ENCODE peak calls at places on chromosomes 6 and 20, in eight cellular contexts. One of them, this sample, is unnamed.
A peak's percentile ranks its signal among the peaks of the same experiment; 100 is the strongest.

GRCh38 chr6:138211048-138211581 is 7.2 kb downstream of the PBOV1 start:
- DNase-seq in IMR-90: no peak
- DNase-seq in neural crest cell: no peak
- DNase-seq in H9: no peak
- DNase-seq in A549: no peak
- DNase-seq in heart right ventricle: no peak
- DNase-seq in astrocyte: no peak
- DNase-seq in fibroblast of pulmonary artery: no peak
- DNase-seq in this sample: no peak

GRCh38 chr6:87920245-87920644 is 127.4 kb upstream of the SPACA1 start:
- DNase-seq in IMR-90: no peak
- DNase-seq in neural crest cell: no peak
- DNase-seq in H9: no peak
- DNase-seq in A549: no peak
- DNase-seq in heart right ventricle: no peak
- DNase-seq in astrocyte: no peak
- DNase-seq in fibroblast of pulmonary artery: no peak
- DNase-seq in this sample: no peak

GRCh38 chr20:881051-881820 is 34.9 kb downstream of the ANGPT4 start:
- DNase-seq in IMR-90: peak; percentile 31
- DNase-seq in neural crest cell: no peak
- DNase-seq in H9: no peak
- DNase-seq in A549: peak; percentile 59
- DNase-seq in heart right ventricle: no peak
- DNase-seq in astrocyte: peak; percentile 14
- DNase-seq in fibroblast of pulmonary artery: peak; percentile 69
- DNase-seq in this sample: no peak

GRCh38 chr6:93193868-93194267 is 225.5 kb downstream of the EPHA7 start:
- DNase-seq in IMR-90: no peak
- DNase-seq in neural crest cell: no peak
- DNase-seq in H9: no peak
- DNase-seq in A549: no peak
- DNase-seq in heart right ventricle: no peak
- DNase-seq in astrocyte: no peak
- DNase-seq in fibroblast of pulmonary artery: no peak
- DNase-seq in this sample: no peak

GRCh38 chr6:137311940-137312339 is 92.8 kb upstream of the IFNGR1 start:
- DNase-seq in IMR-90: no peak
- DNase-seq in neural crest cell: no peak
- DNase-seq in H9: no peak
- DNase-seq in A549: no peak
- DNase-seq in heart right ventricle: no peak
- DNase-seq in astrocyte: no peak
- DNase-seq in fibroblast of pulmonary artery: no peak
- DNase-seq in this sample: no peak

GRCh38 chr20:49583669-49584417 is 15.9 kb upstream of the PTGIS start:
- DNase-seq in IMR-90: peak; percentile 95
- DNase-seq in neural crest cell: no peak
- DNase-seq in H9: no peak
- DNase-seq in A549: peak; percentile 82
- DNase-seq in heart right ventricle: peak; percentile 80
- DNase-seq in astrocyte: peak; percentile 99
- DNase-seq in fibroblast of pulmonary artery: peak; percentile 91
- DNase-seq in this sample: no peak

GRCh38 chr20:35004051-35004725 is 48.5 kb downstream of the MYH7B start:
- DNase-seq in IMR-90: no peak
- DNase-seq in neural crest cell: no peak
- DNase-seq in H9: no peak
- DNase-seq in A549: no peak
- DNase-seq in heart right ventricle: no peak
- DNase-seq in astrocyte: no peak
- DNase-seq in fibroblast of pulmonary artery: no peak
- DNase-seq in this sample: peak; percentile 59

GRCh38 chr6:113147544-113147943 is 709.6 kb upstream of the MARCKS start:
- DNase-seq in IMR-90: peak; percentile 94
- DNase-seq in neural crest cell: no peak
- DNase-seq in H9: no peak
- DNase-seq in A549: no peak
- DNase-seq in heart right ventricle: no peak
- DNase-seq in astrocyte: peak; percentile 53
- DNase-seq in fibroblast of pulmonary artery: no peak
- DNase-seq in this sample: no peak

GRCh38 chr20:1300083-1300840 is 28.7 kb downstream of the SDCBP2 start:
- DNase-seq in IMR-90: no peak
- DNase-seq in neural crest cell: no peak
- DNase-seq in H9: no peak
- DNase-seq in A549: no peak
- DNase-seq in heart right ventricle: no peak
- DNase-seq in astrocyte: no peak
- DNase-seq in fibroblast of pulmonary artery: no peak
- DNase-seq in this sample: no peak

GRCh38 chr6:159983641-159984080 is 14.8 kb downstream of the IGF2R start:
- DNase-seq in IMR-90: peak; percentile 51
- DNase-seq in neural crest cell: no peak
- DNase-seq in H9: no peak
- DNase-seq in A549: no peak
- DNase-seq in heart right ventricle: no peak
- DNase-seq in astrocyte: no peak
- DNase-seq in fibroblast of pulmonary artery: peak; percentile 64
- DNase-seq in this sample: no peak

GRCh38 chr6:168527451-168528210 is 86.6 kb downstream of the SMOC2 start:
- DNase-seq in IMR-90: no peak
- DNase-seq in neural crest cell: no peak
- DNase-seq in H9: no peak
- DNase-seq in A549: no peak
- DNase-seq in heart right ventricle: no peak
- DNase-seq in astrocyte: peak; percentile 67
- DNase-seq in fibroblast of pulmonary artery: peak; percentile 90
- DNase-seq in this sample: no peak

GRCh38 chr6:13488896-13489237 is 1.5 kb upstream of the GFOD1 start:
- DNase-seq in IMR-90: no peak
- DNase-seq in neural crest cell: no peak
- DNase-seq in H9: no peak
- DNase-seq in A549: no peak
- DNase-seq in heart right ventricle: no peak
- DNase-seq in astrocyte: no peak
- DNase-seq in fibroblast of pulmonary artery: no peak
- DNase-seq in this sample: no peak

GRCh38 chr6:42819803-42820508 is 38.1 kb downstream of the BICRAL start:
- DNase-seq in IMR-90: no peak
- DNase-seq in neural crest cell: no peak
- DNase-seq in H9: no peak
- DNase-seq in A549: peak; percentile 37
- DNase-seq in heart right ventricle: no peak
- DNase-seq in astrocyte: no peak
- DNase-seq in fibroblast of pulmonary artery: peak; percentile 51
- DNase-seq in this sample: no peak

GRCh38 chr20:38094373-38094775 is 60.8 kb downstream of the RPRD1B start:
- DNase-seq in IMR-90: peak; percentile 85
- DNase-seq in neural crest cell: no peak
- DNase-seq in H9: no peak
- DNase-seq in A549: peak; percentile 33
- DNase-seq in heart right ventricle: peak; percentile 61
- DNase-seq in astrocyte: peak; percentile 70
- DNase-seq in fibroblast of pulmonary artery: peak; percentile 76
- DNase-seq in this sample: no peak

GRCh38 chr6:38077488-38078015 is 258.0 kb downstream of the ZFAND3 start:
- DNase-seq in IMR-90: no peak
- DNase-seq in neural crest cell: no peak
- DNase-seq in H9: no peak
- DNase-seq in A549: no peak
- DNase-seq in heart right ventricle: no peak
- DNase-seq in astrocyte: peak; percentile 34
- DNase-seq in fibroblast of pulmonary artery: no peak
- DNase-seq in this sample: no peak

GRCh38 chr6:119116712-119117281 is 38.3 kb upstream of the FAM184A start:
- DNase-seq in IMR-90: no peak
- DNase-seq in neural crest cell: no peak
- DNase-seq in H9: no peak
- DNase-seq in A549: no peak
- DNase-seq in heart right ventricle: no peak
- DNase-seq in astrocyte: no peak
- DNase-seq in fibroblast of pulmonary artery: no peak
- DNase-seq in this sample: no peak

GRCh38 chr6:15322781-15323536 is 77.1 kb downstream of the JARID2 start:
- DNase-seq in IMR-90: peak; percentile 57
- DNase-seq in neural crest cell: no peak
- DNase-seq in H9: no peak
- DNase-seq in A549: no peak
- DNase-seq in heart right ventricle: no peak
- DNase-seq in astrocyte: peak; percentile 83
- DNase-seq in fibroblast of pulmonary artery: no peak
- DNase-seq in this sample: no peak

GRCh38 chr6:31531771-31532643 is 3.2 kb downstream of the MCCD1 start:
- DNase-seq in IMR-90: no peak
- DNase-seq in neural crest cell: no peak
- DNase-seq in H9: no peak
- DNase-seq in A549: no peak
- DNase-seq in heart right ventricle: no peak
- DNase-seq in astrocyte: no peak
- DNase-seq in fibroblast of pulmonary artery: no peak
- DNase-seq in this sample: no peak

GRCh38 chr20:38806855-38807655 is 1.6 kb downstream of the PPP1R16B start:
- DNase-seq in IMR-90: no peak
- DNase-seq in neural crest cell: no peak
- DNase-seq in H9: no peak
- DNase-seq in A549: no peak
- DNase-seq in heart right ventricle: no peak
- DNase-seq in astrocyte: no peak
- DNase-seq in fibroblast of pulmonary artery: no peak
- DNase-seq in this sample: no peak

GRCh38 chr6:5403076-5403475 is 141.8 kb downstream of the FARS2 start:
- DNase-seq in IMR-90: no peak
- DNase-seq in neural crest cell: no peak
- DNase-seq in H9: no peak
- DNase-seq in A549: no peak
- DNase-seq in heart right ventricle: no peak
- DNase-seq in astrocyte: no peak
- DNase-seq in fibroblast of pulmonary artery: no peak
- DNase-seq in this sample: no peak

GRCh38 chr6:19180348-19181073 is 656.7 kb upstream of the ID4 start:
- DNase-seq in IMR-90: no peak
- DNase-seq in neural crest cell: no peak
- DNase-seq in H9: no peak
- DNase-seq in A549: no peak
- DNase-seq in heart right ventricle: peak; percentile 84
- DNase-seq in astrocyte: no peak
- DNase-seq in fibroblast of pulmonary artery: peak; percentile 66
- DNase-seq in this sample: no peak

GRCh38 chr6:25229671-25230321 is 49.4 kb upstream of the CARMIL1 start:
- DNase-seq in IMR-90: peak; percentile 59
- DNase-seq in neural crest cell: no peak
- DNase-seq in H9: no peak
- DNase-seq in A549: no peak
- DNase-seq in heart right ventricle: no peak
- DNase-seq in astrocyte: peak; percentile 95
- DNase-seq in fibroblast of pulmonary artery: peak; percentile 46
- DNase-seq in this sample: no peak

GRCh38 chr6:2737885-2738284 is 12.8 kb downstream of the MYLK4 start:
- DNase-seq in IMR-90: no peak
- DNase-seq in neural crest cell: no peak
- DNase-seq in H9: no peak
- DNase-seq in A549: no peak
- DNase-seq in heart right ventricle: no peak
- DNase-seq in astrocyte: no peak
- DNase-seq in fibroblast of pulmonary artery: no peak
- DNase-seq in this sample: no peak

GRCh38 chr6:85556992-85557668 is 36.5 kb downstream of the SNX14 start:
- DNase-seq in IMR-90: no peak
- DNase-seq in neural crest cell: no peak
- DNase-seq in H9: no peak
- DNase-seq in A549: no peak
- DNase-seq in heart right ventricle: no peak
- DNase-seq in astrocyte: no peak
- DNase-seq in fibroblast of pulmonary artery: no peak
- DNase-seq in this sample: no peak

GRCh38 chr6:52664185-52664990 is 6.5 kb upstream of the TMEM14A start:
- DNase-seq in IMR-90: peak; percentile 96
- DNase-seq in neural crest cell: peak; percentile 81
- DNase-seq in H9: peak; percentile 98
- DNase-seq in A549: peak; percentile 94
- DNase-seq in heart right ventricle: peak; percentile 91
- DNase-seq in astrocyte: peak; percentile 89
- DNase-seq in fibroblast of pulmonary artery: peak; percentile 97
- DNase-seq in this sample: peak; percentile 93
- TF ChIP-seq CTCF in IMR-90: no peak
- TF ChIP-seq CTCF in neural crest cell: no peak
- TF ChIP-seq CTCF in H9: no peak
- TF ChIP-seq CTCF in A549: no peak
- TF ChIP-seq CTCF in heart right ventricle: no peak
- TF ChIP-seq CTCF in astrocyte: no peak
- TF ChIP-seq CTCF in fibroblast of pulmonary artery: no peak
- TF ChIP-seq CTCF in this sample: no peak

GRCh38 chr6:161139766-161140553 is 133.9 kb downstream of the AGPAT4 start:
- DNase-seq in IMR-90: peak; percentile 42
- DNase-seq in neural crest cell: no peak
- DNase-seq in H9: peak; percentile 61
- DNase-seq in A549: no peak
- DNase-seq in heart right ventricle: no peak
- DNase-seq in astrocyte: no peak
- DNase-seq in fibroblast of pulmonary artery: no peak
- DNase-seq in this sample: no peak
- TF ChIP-seq CTCF in IMR-90: no peak
- TF ChIP-seq CTCF in neural crest cell: no peak
- TF ChIP-seq CTCF in H9: no peak
- TF ChIP-seq CTCF in A549: no peak
- TF ChIP-seq CTCF in heart right ventricle: no peak
- TF ChIP-seq CTCF in astrocyte: no peak
- TF ChIP-seq CTCF in fibroblast of pulmonary artery: no peak
- TF ChIP-seq CTCF in this sample: no peak

GRCh38 chr6:20559924-20560551 is 25.8 kb downstream of the CDKAL1 start:
- DNase-seq in IMR-90: no peak
- DNase-seq in neural crest cell: no peak
- DNase-seq in H9: no peak
- DNase-seq in A549: no peak
- DNase-seq in heart right ventricle: no peak
- DNase-seq in astrocyte: no peak
- DNase-seq in fibroblast of pulmonary artery: peak; percentile 46
- DNase-seq in this sample: no peak
- TF ChIP-seq CTCF in IMR-90: peak; percentile 28
- TF ChIP-seq CTCF in neural crest cell: no peak
- TF ChIP-seq CTCF in H9: no peak
- TF ChIP-seq CTCF in A549: peak; percentile 23
- TF ChIP-seq CTCF in heart right ventricle: no peak
- TF ChIP-seq CTCF in astrocyte: no peak
- TF ChIP-seq CTCF in fibroblast of pulmonary artery: no peak
- TF ChIP-seq CTCF in this sample: peak; percentile 73

GRCh38 chr6:145497006-145497405 is 238.3 kb downstream of the EPM2A start:
- DNase-seq in IMR-90: no peak
- DNase-seq in neural crest cell: no peak
- DNase-seq in H9: no peak
- DNase-seq in A549: no peak
- DNase-seq in heart right ventricle: no peak
- DNase-seq in astrocyte: peak; percentile 90
- DNase-seq in fibroblast of pulmonary artery: no peak
- DNase-seq in this sample: no peak

GRCh38 chr6:145490068-145490467 is 245.3 kb downstream of the EPM2A start:
- DNase-seq in IMR-90: no peak
- DNase-seq in neural crest cell: no peak
- DNase-seq in H9: no peak
- DNase-seq in A549: no peak
- DNase-seq in heart right ventricle: no peak
- DNase-seq in astrocyte: no peak
- DNase-seq in fibroblast of pulmonary artery: no peak
- DNase-seq in this sample: no peak

GRCh38 chr6:145486306-145486705 is 249.0 kb downstream of the EPM2A start:
- DNase-seq in IMR-90: no peak
- DNase-seq in neural crest cell: no peak
- DNase-seq in H9: no peak
- DNase-seq in A549: no peak
- DNase-seq in heart right ventricle: no peak
- DNase-seq in astrocyte: no peak
- DNase-seq in fibroblast of pulmonary artery: no peak
- DNase-seq in this sample: no peak

GRCh38 chr6:145491126-145491525 is 244.2 kb downstream of the EPM2A start:
- DNase-seq in IMR-90: no peak
- DNase-seq in neural crest cell: no peak
- DNase-seq in H9: peak; percentile 51
- DNase-seq in A549: no peak
- DNase-seq in heart right ventricle: no peak
- DNase-seq in astrocyte: no peak
- DNase-seq in fibroblast of pulmonary artery: no peak
- DNase-seq in this sample: peak; percentile 49
- TF ChIP-seq CTCF in IMR-90: no peak
- TF ChIP-seq CTCF in neural crest cell: no peak
- TF ChIP-seq CTCF in H9: peak; percentile 40
- TF ChIP-seq CTCF in A549: no peak
- TF ChIP-seq CTCF in heart right ventricle: no peak
- TF ChIP-seq CTCF in astrocyte: no peak
- TF ChIP-seq CTCF in fibroblast of pulmonary artery: no peak
- TF ChIP-seq CTCF in this sample: no peak

This sample was measured in chondrocyte.